ENCODE peak calls at places on chromosomes 12 and 14, in four cellular contexts. X is GM23338; R is aorta; C is naive thymus-derived CD4-positive, alpha-beta T cell. G is an unnamed sample.

GRCh38 chr12:123532808-123533649 is 490 bp downstream of the RILPL1 start:
- DNase-seq in R (peak; percentile 71), X (peak; percentile 76), C (no peak), G (no peak)

GRCh38 chr12:3757261-3757660 is 4.4 kb upstream of the CRACR2A start:
- DNase-seq in C (no peak), R (no peak), X (no peak), G (no peak)

GRCh38 chr14:59507752-59508103 is 23.4 kb downstream of the JKAMP start:
- DNase-seq in X (peak; percentile 8), R (no peak), C (no peak), G (no peak)

GRCh38 chr12:109120557-109120956 is 4.2 kb downstream of the ACACB start:
- DNase-seq in R (no peak), C (no peak), X (no peak), G (no peak)

GRCh38 chr12:57236224-57236924 is 6.9 kb downstream of the SHMT2 start:
- DNase-seq in R (peak; percentile 61), C (no peak), X (peak; percentile 88), G (no peak)

GRCh38 chr14:102539544-102540309 is 30.2 kb upstream of the ANKRD9 start:
- DNase-seq in X (no peak), R (no peak), C (no peak), G (no peak)

GRCh38 chr12:53935562-53936341 is 2.9 kb upstream of the HOXC13 start:
- DNase-seq in X (peak; percentile 52), R (no peak), C (no peak), G (no peak)

GRCh38 chr14:96062010-96062409 is 22.8 kb downstream of the C14orf132 start:
- DNase-seq in X (no peak), R (no peak), C (no peak), G (no peak)

GRCh38 chr12:1013618-1014489 is 22.8 kb downstream of the ERC1 start:
- DNase-seq in C (no peak), R (peak; percentile 52), X (no peak), G (peak; percentile 79)

GRCh38 chr12:49294804-49295086 is 202 bp upstream of the PRPH start:
- DNase-seq in C (no peak), R (no peak), X (no peak), G (no peak)

GRCh38 chr12:45302621-45303020 is 86.7 kb downstream of the ANO6 start:
- DNase-seq in X (no peak), R (no peak), C (no peak), G (no peak)

GRCh38 chr12:22051114-22051698 is 5.2 kb downstream of the CMAS start:
- DNase-seq in X (no peak), R (no peak), C (no peak), G (no peak)

GRCh38 chr14:36129181-36129580 is 47.3 kb downstream of the PTCSC3 start:
- DNase-seq in C (no peak), R (no peak), X (peak; percentile 68), G (peak; percentile 37)

GRCh38 chr12:111259231-111259630 is 109.7 kb downstream of the PHETA1 start:
- DNase-seq in X (no peak), C (no peak), R (no peak), G (no peak)

GRCh38 chr12:91127751-91128150 is 16.5 kb upstream of the LUM start:
- DNase-seq in X (no peak), R (no peak), C (no peak), G (peak; percentile 75)

GRCh38 chr14:30238936-30239335 is 311.3 kb upstream of the PRKD1 start:
- DNase-seq in X (no peak), R (no peak), C (no peak), G (no peak)

GRCh38 chr12:67630373-67631088 is 18.0 kb upstream of the DYRK2 start:
- DNase-seq in X (peak; percentile 73), C (peak; percentile 96), R (peak; percentile 77), G (no peak)

GRCh38 chr14:32244404-32244803 is 41.3 kb upstream of the RNU6-8 start:
- DNase-seq in R (no peak), C (no peak), X (peak; percentile 1), G (no peak)

GRCh38 chr12:109221277-109221931 is 87.7 kb downstream of the FOXN4 start:
- DNase-seq in C (no peak), X (no peak), R (no peak), G (no peak)

GRCh38 chr12:73973486-73973885 is 564.1 kb upstream of the ATXN7L3B start:
- DNase-seq in R (no peak), C (no peak), X (no peak), G (no peak)

GRCh38 chr14:29897181-29897580 is 30.5 kb downstream of the PRKD1 start:
- DNase-seq in X (no peak), R (no peak), C (no peak), G (no peak)

GRCh38 chr14:22332671-22333407 is 256.2 kb downstream of the DAD1 start:
- DNase-seq in X (peak; percentile 41), R (no peak), C (no peak), G (no peak)

GRCh38 chr12:58841058-58841798 is 79.1 kb downstream of the LRIG3 start:
- DNase-seq in C (no peak), X (peak; percentile 53), R (no peak), G (no peak)

GRCh38 chr12:50057000-50057841 is at the start of gene ASIC1:
- DNase-seq in C (peak; percentile 47), R (peak; percentile 76), X (peak; percentile 79), G (peak; percentile 45)

GRCh38 chr14:65277580-65278270 is 134.8 kb upstream of the FUT8 start:
- DNase-seq in C (no peak), R (no peak), X (no peak), G (no peak)

GRCh38 chr12:112357214-112357613 is 25.0 kb downstream of the HECTD4 start:
- DNase-seq in C (no peak), R (no peak), X (no peak), G (no peak)

GRCh38 chr12:80044694-80045046 is 54.7 kb upstream of the OTOGL start:
- DNase-seq in R (no peak), C (no peak), X (no peak), G (peak; percentile 89)

GRCh38 chr12:8662592-8662991 is at the start of gene MFAP5:
- DNase-seq in X (peak; percentile 26), R (no peak), C (no peak), G (peak; percentile 88)

GRCh38 chr12:113911971-113912760 is 54.0 kb downstream of the RBM19 start:
- DNase-seq in R (no peak), X (no peak), C (no peak), G (no peak)

GRCh38 chr12:123076604-123077297 is 74.1 kb downstream of the PITPNM2 start:
- DNase-seq in X (no peak), R (no peak), C (peak; percentile 31), G (peak; percentile 21)

GRCh38 chr12:56687225-56688128 is 607 bp downstream of the PTGES3 start:
- DNase-seq in C (peak; percentile 70), X (no peak), R (peak; percentile 74), G (no peak)

GRCh38 chr12:78864483-78865296 is at the start of gene SYT1:
- DNase-seq in C (no peak), R (no peak), X (peak; percentile 93), G (peak; percentile 83)

GRCh38 chr12:29158364-29158763 is 9.3 kb downstream of the FAR2 start:
- DNase-seq in C (no peak), R (peak; percentile 66), X (no peak), G (no peak)

GRCh38 chr12:114669501-114670256 is 14.3 kb downstream of the TBX3 start:
- DNase-seq in X (peak; percentile 77), R (no peak), C (no peak), G (peak; percentile 62)

GRCh38 chr14:34053666-34054065 is 102.8 kb upstream of the EGLN3 start:
- DNase-seq in X (no peak), C (no peak), R (peak; percentile 55), G (no peak)

GRCh38 chr12:69459477-69459876 is 10.7 kb upstream of the FRS2 start:
- DNase-seq in C (no peak), R (no peak), X (no peak), G (no peak)

GRCh38 chr12:31020385-31021166 is 53.1 kb upstream of the DDX11 start:
- DNase-seq in C (no peak), X (no peak), R (no peak), G (no peak)

GRCh38 chr14:61556455-61556854 is 138.9 kb upstream of the HIF1A start:
- DNase-seq in X (no peak), R (no peak), C (no peak), G (no peak)
- H3K4me1 ChIP-seq in X (peaks cover 13% of the 10 kb centered on the region), R (no peaks in the 10 kb centered on the region), C (peaks cover 12% of the 10 kb centered on the region), G (peaks cover 4% of the 10 kb centered on the region)

GRCh38 chr12:119202121-119202527 is 23.4 kb downstream of the HSPB8 start:
- DNase-seq in X (peak; percentile 49), C (no peak), R (no peak), G (no peak)

GRCh38 chr12:119204716-119205285 is 26.1 kb downstream of the HSPB8 start:
- DNase-seq in X (no peak), R (no peak), C (no peak), G (no peak)

GRCh38 chr12:119206348-119207075 is 27.8 kb downstream of the HSPB8 start:
- DNase-seq in R (no peak), C (no peak), X (peak; percentile 43), G (no peak)

GRCh38 chr12:119202544-119202943 is 23.8 kb downstream of the HSPB8 start:
- DNase-seq in R (no peak), C (no peak), X (no peak), G (no peak)

GRCh38 chr12:119204137-119204536 is 25.4 kb downstream of the HSPB8 start:
- DNase-seq in X (no peak), R (no peak), C (no peak), G (no peak)
- H3K27ac ChIP-seq in X (no peak overlapping the region), R (no peak overlapping the region), C (no peak overlapping the region), G (no peak overlapping the region)

GRCh38 chr12:52085682-52086180 is 6.2 kb downstream of the SMIM41 start:
- DNase-seq in C (no peak), X (no peak), R (no peak), G (no peak)

GRCh38 chr12:52082988-52083637 is 3.6 kb downstream of the SMIM41 start:
- DNase-seq in C (peak; percentile 60), X (peak; percentile 78), R (no peak), G (no peak)

GRCh38 chr12:52083638-52083996 is 4.1 kb downstream of the SMIM41 start:
- DNase-seq in C (no peak), R (no peak), X (no peak), G (no peak)

GRCh38 chr12:52086366-52086765 is 6.9 kb downstream of the SMIM41 start:
- DNase-seq in C (no peak), R (no peak), X (no peak), G (no peak)

GRCh38 chr12:52084491-52085231 is 5.2 kb downstream of the SMIM41 start:
- DNase-seq in C (no peak), X (no peak), R (no peak), G (no peak)
- H3K4me1 ChIP-seq in C (peaks cover 12% of the 10 kb centered on the region), X (peaks cover 30% of the 10 kb centered on the region), R (no peaks in the 10 kb centered on the region), G (no peaks in the 10 kb centered on the region)

DNA sequence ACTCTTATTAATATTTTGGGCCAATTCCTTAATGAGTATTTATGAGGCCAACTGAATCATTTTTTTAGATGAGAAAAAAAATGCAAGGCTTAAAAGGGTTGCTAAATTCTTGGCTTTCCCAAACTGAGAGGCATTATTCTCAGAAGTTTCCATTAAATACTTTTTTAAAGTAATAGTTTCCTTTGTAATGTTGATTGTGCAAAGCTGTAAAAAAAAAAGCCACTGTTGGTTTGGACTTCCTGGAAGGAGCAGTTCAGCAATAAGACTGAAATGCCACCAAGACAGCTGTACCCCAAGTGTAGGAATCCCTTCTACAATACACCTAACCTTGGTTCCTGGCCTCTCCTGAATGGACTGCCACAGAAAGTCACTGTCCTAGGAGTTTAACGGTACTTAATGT is 231.3 kb downstream of the MON2 start:
- DNase-seq in R (no peak), X (no peak), C (no peak), G (no peak)
- H3K27ac ChIP-seq in R (no peak overlapping the region), X (no peak overlapping the region), C (no peak overlapping the region), G (no peak overlapping the region)

G was measured in foreskin keratinocyte.